ENCODE peak calls at places on chromosomes 4 and X, in four cellular contexts. K is psoas muscle, S is adrenal gland, N is hepatocyte. F is an unnamed sample. For H3K4me1, the result is how much of the 10 kb centered on the place peaks cover.

GRCh38 chr4:138003248-138003647 is 238.9 kb downstream of the SLC7A11 start:
- DNase-seq in S (no peak), N (no peak), K (no peak), F (no peak)

GRCh38 chrX:124401696-124402095 is 55.3 kb downstream of the SH2D1A start:
- DNase-seq in K (no peak), S (no peak), N (no peak), F (no peak)

GRCh38 chr4:573122-573892 is 2.8 kb downstream of the TMEM271 start:
- DNase-seq in N (no peak), K (no peak), S (peak), F (no peak)

GRCh38 chr4:165612936-165613335 is 234.1 kb downstream of the CPE start:
- DNase-seq in S (no peak), K (no peak), N (no peak), F (no peak)

GRCh38 chr4:37671072-37671471 is 15.1 kb downstream of the RELL1 start:
- DNase-seq in N (no peak), S (no peak), K (no peak), F (no peak)

GRCh38 chrX:40340116-40340515 is 240.7 kb upstream of the ATP6AP2 start:
- DNase-seq in S (no peak), N (no peak), K (no peak), F (no peak)

GRCh38 chr4:167897116-167897515 is 195.2 kb upstream of the ANXA10 start:
- DNase-seq in N (peak), K (no peak), S (no peak), F (no peak)

GRCh38 chr4:109046549-109047171 is 255.8 kb downstream of the COL25A1 start:
- DNase-seq in N (peak), K (no peak), S (peak), F (no peak)

GRCh38 chr4:8761824-8762205 is 109.8 kb downstream of the HMX1 start:
- DNase-seq in K (peak), N (no peak), S (no peak), F (no peak)

GRCh38 chr4:35250771-35251170 is 993.5 kb downstream of the ARAP2 start:
- DNase-seq in N (no peak), K (no peak), S (no peak), F (no peak)

GRCh38 chrX:13043938-13044337 is 482 bp downstream of the FAM9C start:
- DNase-seq in S (no peak), N (no peak), K (no peak), F (peak)

GRCh38 chr4:172683016-172683415 is 485.6 kb upstream of the GALNT7 start:
- DNase-seq in S (no peak), N (no peak), K (no peak), F (no peak)

GRCh38 chrX:124362072-124362471 is 15.7 kb downstream of the SH2D1A start:
- DNase-seq in S (no peak), N (no peak), K (no peak), F (no peak)

GRCh38 chr4:5753766-5754528 is 42.9 kb downstream of the EVC start:
- DNase-seq in K (no peak), S (no peak), N (peak), F (no peak)

GRCh38 chr4:178273168-178273567 is 830.9 kb upstream of the AGA start:
- DNase-seq in S (no peak), K (no peak), N (no peak), F (no peak)

GRCh38 chrX:41276661-41277506 is 57.1 kb upstream of the DDX3X start:
- DNase-seq in K (no peak), N (no peak), S (no peak), F (no peak)

GRCh38 chr4:17327587-17327986 is 184.3 kb downstream of the QDPR start:
- DNase-seq in N (no peak), K (no peak), S (no peak), F (no peak)

GRCh38 chr4:181674315-181674714 is 568.9 kb upstream of the TENM3 start:
- DNase-seq in N (no peak), K (no peak), S (no peak), F (no peak)

GRCh38 chr4:89245459-89245858 is 62.1 kb downstream of the GPRIN3 start:
- DNase-seq in S (no peak), N (peak), K (no peak), F (no peak)

GRCh38 chr4:17024430-17024829 is 126.0 kb upstream of the LDB2 start:
- DNase-seq in N (no peak), S (no peak), K (no peak), F (no peak)

GRCh38 chrX:40539214-40540142 is 41.3 kb upstream of the ATP6AP2 start:
- DNase-seq in K (peak), N (peak), S (peak), F (peak)

GRCh38 chr4:123825596-123826291 is 429.1 kb downstream of the SPRY1 start:
- DNase-seq in N (no peak), K (no peak), S (no peak), F (no peak)

GRCh38 chr4:56730097-56730496 is 49.0 kb upstream of the HOPX start:
- DNase-seq in N (no peak), S (no peak), K (no peak), F (no peak)

GRCh38 chrX:55007633-55008032 is 7.5 kb downstream of the APEX2 start:
- DNase-seq in S (peak), N (peak), K (no peak), F (peak)

DNA sequence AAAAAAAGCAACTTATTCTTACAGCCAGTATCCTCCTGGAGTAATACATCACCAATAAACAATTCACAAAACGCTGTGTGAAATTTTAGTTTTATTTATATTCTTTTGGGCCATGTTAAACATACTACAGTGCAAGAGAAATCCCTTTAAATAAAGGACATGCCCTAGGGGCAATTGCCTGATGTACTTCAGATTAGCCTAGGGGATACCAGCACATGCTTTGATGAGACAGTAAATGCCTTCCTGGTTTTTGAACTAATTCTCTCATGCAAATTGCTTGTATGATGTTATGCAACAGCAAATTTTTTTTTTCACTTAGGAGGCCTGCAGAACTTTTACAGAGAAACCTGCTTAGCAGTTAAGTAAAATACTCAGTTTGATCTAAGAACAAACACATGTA is 711.9 kb upstream of the FRG1 start:
- DNase-seq in S (no peak), N (no peak), K (no peak), F (no peak)
- H3K4me1 ChIP-seq in S (under half), N (under half), K (under half), F (under half)

DNA sequence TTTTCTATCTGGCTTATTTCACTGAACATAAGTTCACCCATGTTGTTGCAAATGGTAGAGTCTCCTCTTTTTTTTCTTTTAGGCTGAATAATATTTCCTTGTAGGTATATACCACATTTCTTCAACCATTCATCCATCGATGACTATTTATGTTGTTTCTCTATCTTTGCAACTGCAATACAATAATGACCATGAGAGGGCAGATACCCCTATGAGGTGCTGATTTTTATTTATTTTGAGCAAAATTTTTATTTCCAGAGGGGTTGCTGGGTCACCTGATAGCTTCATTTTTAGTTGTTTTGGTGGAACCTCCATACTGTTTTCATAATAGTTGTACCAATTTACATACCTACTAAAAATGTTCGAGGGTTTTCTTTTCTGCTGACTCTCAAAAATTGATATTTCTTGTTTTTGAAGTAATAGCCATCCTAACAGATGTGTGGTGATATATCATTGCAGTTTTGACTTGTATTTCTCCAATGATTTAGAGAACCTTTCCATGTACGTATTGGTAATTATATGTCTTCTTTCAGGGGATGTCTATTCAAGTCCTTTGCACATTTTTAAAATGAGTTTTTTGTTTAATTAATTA is 1697.0 kb downstream of the PCDH7 start:
- DNase-seq in S (no peak), N (no peak), K (no peak), F (no peak)
- TF ChIP-seq CTCF in S (no peak), N (peak), K (no peak), F (no peak)

GRCh38 chr4:122764071-122764807 is 31.7 kb downstream of the BBS12 start:
- DNase-seq in N (no peak), K (no peak), S (no peak), F (no peak)
- H3K4me1 ChIP-seq in N (under half), K (under half), S (under half), F (under half)

GRCh38 chr4:188246488-188246887 is 107.2 kb downstream of the TRIML1 start:
- DNase-seq in K (no peak), N (no peak), S (no peak), F (no peak)
- TF ChIP-seq CTCF in K (no peak), N (no peak), S (no peak), F (no peak)

DNA sequence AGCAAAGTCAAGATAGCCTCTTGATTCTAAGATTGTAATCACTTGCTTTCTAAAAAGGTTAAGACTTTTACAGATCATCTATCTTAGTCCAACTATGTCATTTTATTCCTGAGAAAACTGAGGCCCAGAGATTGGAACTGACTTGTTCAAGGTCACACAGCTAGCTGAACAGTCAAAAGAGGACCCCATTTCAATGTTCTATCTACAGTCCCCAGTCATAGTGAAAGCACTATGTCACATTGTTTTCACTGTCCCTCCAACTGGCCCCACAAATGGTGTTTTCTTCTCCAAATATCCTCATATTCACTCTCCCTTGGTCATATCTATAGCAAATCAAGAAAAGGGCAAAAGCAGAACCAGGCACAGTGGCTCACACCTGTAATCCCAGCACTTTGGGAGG is 145.2 kb downstream of the OPHN1 start:
- DNase-seq in N (no peak), K (no peak), S (no peak), F (no peak)
- H3K4me1 ChIP-seq in N (under half), K (under half), S (under half), F (under half)

GRCh38 chr4:150619032-150619431 is 37.1 kb downstream of the MAB21L2 start:
- DNase-seq in S (no peak), K (no peak), N (no peak), F (no peak)
- TF ChIP-seq CTCF in S (no peak), K (no peak), N (no peak), F (no peak)

GRCh38 chr4:139558235-139559094 is 2.4 kb upstream of the SETD7 start:
- DNase-seq in S (no peak), K (no peak), N (no peak), F (peak)
- H3K4me1 ChIP-seq in S (under half), K (under half), N (under half), F (under half)

DNA sequence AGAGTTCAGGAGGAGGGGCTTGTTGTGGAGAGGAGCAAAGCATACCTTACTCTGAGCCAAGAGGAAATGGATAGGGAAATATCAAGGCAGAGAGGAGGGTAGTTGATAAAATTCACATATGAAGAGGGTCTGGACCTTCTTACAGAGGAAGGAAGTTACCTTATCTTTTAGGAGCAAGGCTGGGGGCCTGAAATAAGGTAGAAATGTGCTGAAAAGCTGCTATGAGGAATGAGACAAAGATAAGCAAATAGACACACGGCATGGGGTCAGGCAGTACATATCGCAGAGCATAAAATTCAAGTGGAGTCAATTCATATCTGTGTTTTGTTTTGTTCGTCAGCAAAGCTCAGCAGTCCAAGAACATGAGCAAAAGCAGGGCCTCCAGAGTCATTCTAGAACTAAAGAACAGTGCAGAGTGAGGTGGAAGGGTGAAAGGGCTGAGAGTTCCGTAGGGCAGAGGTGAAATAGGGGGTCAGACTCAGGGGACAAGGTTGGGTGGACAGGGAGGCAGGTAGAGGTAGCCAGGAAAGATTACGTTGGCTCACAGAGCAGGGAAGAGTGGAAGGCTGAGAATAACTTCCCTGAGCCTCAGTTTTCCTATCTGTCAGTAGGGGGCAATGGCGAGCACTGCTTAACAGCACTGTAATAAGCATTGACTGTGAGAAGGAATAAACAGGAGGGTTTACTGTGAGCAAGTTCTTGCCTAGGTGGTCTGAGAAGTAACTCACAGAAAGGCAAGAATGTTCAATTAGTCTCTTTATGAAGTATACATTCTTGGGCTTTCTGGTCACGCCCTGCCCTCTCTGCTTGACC is 9.2 kb downstream of the VSIG4 start:
- DNase-seq in S (no peak), N (peak), K (no peak), F (peak)
- TF ChIP-seq CTCF in S (peak), N (peak), K (peak), F (peak)

GRCh38 chr4:82090717-82091116 is 283.1 kb downstream of the HNRNPD start:
- DNase-seq in S (no peak), N (no peak), K (no peak), F (no peak)

GRCh38 chr4:82084747-82085146 is 289.0 kb downstream of the HNRNPD start:
- DNase-seq in S (no peak), N (no peak), K (no peak), F (no peak)
- H3K4me1 ChIP-seq in S (under half), N (under half), K (under half), F (under half)

GRCh38 chrX:100445593-100445992 is 35.5 kb upstream of the PCDH19 start:
- DNase-seq in S (no peak), N (no peak), K (no peak), F (no peak)

GRCh38 chrX:100447563-100448397 is 37.7 kb upstream of the PCDH19 start:
- DNase-seq in S (peak), K (peak), N (peak), F (peak)

GRCh38 chrX:100449696-100450606 is 39.9 kb upstream of the PCDH19 start:
- DNase-seq in S (peak), K (peak), N (no peak), F (peak)
- TF ChIP-seq CTCF in S (no peak), K (no peak), N (no peak), F (no peak)

F was measured in mucosa of descending colon.